ENCODE peak calls at places on chromosome 18, in ten cellular contexts. N is left lung; F is CD8-positive, alpha-beta memory T cell; X is osteoblast; V is transverse colon; H is esophagus muscularis mucosa; C is pancreas; Q is trophoblast cell; S is HAP-1; B is tibial artery. R is an unnamed sample. For H3K9me3, the result is how much of the 10 kb centered on the place peaks cover.

GRCh38 chr18:59779979-59780378 is 82.8 kb upstream of the CCBE1 start:
- DNase-seq in S (peak), H (no peak), N (no peak), B (no peak), Q (peak), X (peak), V (no peak), F (no peak), C (no peak), R (no peak)

GRCh38 chr18:67813380-67814028 is 297.0 kb upstream of the DSEL start:
- DNase-seq in H (no peak), V (no peak), Q (no peak), F (no peak), S (no peak), C (no peak), X (no peak), N (no peak), B (no peak), R (no peak)

GRCh38 chr18:51066273-51066672 is 36.3 kb downstream of the SMAD4 start:
- DNase-seq in C (no peak), H (no peak), V (no peak), F (no peak), X (no peak), S (no peak), B (no peak), N (no peak), Q (no peak), R (no peak)

GRCh38 chr18:59846814-59847490 is 52.8 kb upstream of the PMAIP1 start:
- DNase-seq in X (peak), F (no peak), H (no peak), S (no peak), N (no peak), C (no peak), B (no peak), V (peak), Q (peak), R (no peak)

GRCh38 chr18:22848618-22849017 is 84.5 kb upstream of the RBBP8 start:
- DNase-seq in C (no peak), N (no peak), X (no peak), S (no peak), F (no peak), Q (no peak), V (no peak), H (no peak), B (no peak), R (no peak)

GRCh38 chr18:2958819-2959298 is 54.1 kb downstream of the LPIN2 start:
- DNase-seq in C (no peak), X (no peak), S (no peak), H (no peak), Q (no peak), V (no peak), F (peak), B (peak), N (no peak), R (no peak)

GRCh38 chr18:12271376-12272235 is 17.4 kb downstream of the CIDEA start:
- DNase-seq in N (peak), X (peak), H (no peak), S (peak), C (peak), B (peak), Q (peak), V (peak), F (peak), R (no peak)

GRCh38 chr18:62539284-62540168 is 16.7 kb downstream of the ZCCHC2 start:
- DNase-seq in B (no peak), F (no peak), V (no peak), S (no peak), N (no peak), Q (no peak), X (no peak), H (no peak), C (no peak), R (no peak)

GRCh38 chr18:42306208-42306980 is 351.4 kb downstream of the PIK3C3 start:
- DNase-seq in B (no peak), N (no peak), H (no peak), Q (no peak), F (no peak), S (no peak), V (no peak), X (no peak), C (no peak), R (no peak)

GRCh38 chr18:64893349-64893748 is 744.5 kb upstream of the LINC00305 start:
- DNase-seq in V (no peak), N (no peak), H (no peak), S (no peak), C (no peak), F (no peak), B (no peak), Q (no peak), X (no peak), R (no peak)

GRCh38 chr18:33833847-33834246 is 255.8 kb downstream of the ASXL3 start:
- DNase-seq in H (no peak), Q (no peak), N (no peak), X (no peak), S (no peak), F (no peak), C (no peak), V (no peak), B (no peak), R (no peak)

GRCh38 chr18:26057208-26057821 is 33.1 kb downstream of the SS18 start:
- DNase-seq in N (no peak), F (no peak), H (no peak), Q (peak), B (no peak), X (no peak), V (no peak), S (no peak), C (no peak), R (no peak)

GRCh38 chr18:79604205-79604912 is 75.2 kb upstream of the CTDP1 start:
- DNase-seq in X (peak), V (peak), B (peak), H (no peak), C (no peak), F (no peak), S (no peak), N (peak), Q (no peak), R (no peak)

GRCh38 chr18:48872234-48873145 is 78.3 kb downstream of the SMAD7 start:
- DNase-seq in B (no peak), X (peak), V (no peak), C (no peak), N (no peak), H (no peak), S (no peak), Q (no peak), F (no peak), R (no peak)

GRCh38 chr18:71001597-71001996 is 712.8 kb downstream of the SOCS6 start:
- DNase-seq in X (no peak), H (no peak), Q (no peak), F (no peak), C (no peak), V (no peak), B (no peak), N (no peak), S (no peak), R (no peak)

GRCh38 chr18:28729321-28729720 is 552.4 kb upstream of the CDH2 start:
- DNase-seq in C (no peak), N (no peak), S (no peak), F (no peak), V (no peak), X (no peak), H (no peak), Q (no peak), B (no peak), R (no peak)

GRCh38 chr18:5466256-5466655 is 77.5 kb downstream of the EPB41L3 start:
- DNase-seq in F (no peak), C (no peak), N (no peak), Q (no peak), V (no peak), H (no peak), B (no peak), X (no peak), S (no peak), R (no peak)

GRCh38 chr18:53906681-53907080 is 317.8 kb downstream of the MBD2 start:
- DNase-seq in F (no peak), C (no peak), N (no peak), X (no peak), V (no peak), Q (peak), B (no peak), H (no peak), S (no peak), R (no peak)

GRCh38 chr18:69787825-69788547 is 159.7 kb downstream of the CD226 start:
- DNase-seq in F (no peak), H (no peak), X (peak), N (no peak), C (no peak), S (no peak), V (no peak), B (no peak), Q (no peak), R (no peak)

GRCh38 chr18:26865557-26865956 is at the start of gene AQP4:
- DNase-seq in X (no peak), C (no peak), N (peak), F (no peak), H (no peak), Q (no peak), S (peak), V (no peak), B (no peak), R (no peak)

GRCh38 chr18:22844184-22844583 is 88.9 kb upstream of the RBBP8 start:
- DNase-seq in F (no peak), X (no peak), C (no peak), N (no peak), B (no peak), H (no peak), Q (no peak), S (no peak), V (no peak), R (no peak)

GRCh38 chr18:52764271-52764670 is 424.3 kb downstream of the DCC start:
- DNase-seq in B (no peak), Q (no peak), H (no peak), C (no peak), X (no peak), F (no peak), V (no peak), S (no peak), N (no peak), R (no peak)

GRCh38 chr18:79904357-79905147 is 46.9 kb downstream of the SLC66A2 start:
- DNase-seq in H (no peak), V (no peak), Q (no peak), C (no peak), N (no peak), S (no peak), X (peak), B (peak), F (no peak), R (no peak)

GRCh38 chr18:50277935-50278334 is 3.4 kb downstream of the MBD1 start:
- DNase-seq in C (no peak), B (no peak), V (no peak), X (peak), Q (peak), S (no peak), H (no peak), F (no peak), N (no peak), R (no peak)

GRCh38 chr18:31487251-31488015 is 10.5 kb upstream of the DSG2 start:
- DNase-seq in C (no peak), B (no peak), H (no peak), V (no peak), N (no peak), Q (peak), X (peak), S (no peak), F (no peak), R (no peak)

GRCh38 chr18:63443820-63444219 is 21.5 kb upstream of the VPS4B start:
- DNase-seq in F (no peak), S (no peak), H (no peak), X (no peak), C (no peak), V (no peak), B (no peak), Q (no peak), N (no peak), R (no peak)

GRCh38 chr18:79182047-79182713 is 113.0 kb downstream of the ATP9B start:
- DNase-seq in N (no peak), H (no peak), C (no peak), Q (no peak), B (no peak), S (no peak), V (peak), X (no peak), F (no peak), R (no peak)

GRCh38 chr18:23220355-23220754 is 85.1 kb downstream of the CABLES1 start:
- DNase-seq in H (no peak), V (no peak), X (no peak), C (no peak), B (no peak), Q (no peak), N (peak), F (no peak), S (no peak), R (no peak)

GRCh38 chr18:38847326-38847725 is 1281.7 kb upstream of the CELF4 start:
- DNase-seq in Q (no peak), C (no peak), B (no peak), H (no peak), F (no peak), S (no peak), N (no peak), V (no peak), X (no peak), R (no peak)

GRCh38 chr18:62991959-62992358 is 276.6 kb downstream of the PHLPP1 start:
- DNase-seq in Q (peak), V (no peak), N (no peak), H (no peak), B (no peak), C (no peak), F (no peak), X (no peak), S (no peak), R (no peak)

GRCh38 chr18:79466591-79466990 is 70.9 kb downstream of the NFATC1 start:
- DNase-seq in H (no peak), N (no peak), B (no peak), Q (no peak), C (no peak), X (no peak), S (no peak), F (no peak), V (peak), R (no peak)

GRCh38 chr18:59488899-59489298 is 129.8 kb upstream of the LMAN1 start:
- DNase-seq in X (no peak), F (no peak), C (no peak), N (no peak), H (no peak), S (no peak), B (no peak), Q (no peak), V (no peak), R (no peak)

GRCh38 chr18:29157057-29157780 is 980.3 kb upstream of the CDH2 start:
- DNase-seq in H (no peak), F (no peak), X (no peak), S (no peak), N (no peak), V (no peak), Q (no peak), C (no peak), B (no peak), R (no peak)

GRCh38 chr18:9916067-9916684 is 2.4 kb downstream of the VAPA start:
- DNase-seq in H (no peak), X (peak), N (no peak), V (no peak), Q (no peak), B (no peak), S (no peak), C (no peak), F (no peak), R (no peak)

GRCh38 chr18:77547757-77548156 is 298.1 kb downstream of the GALR1 start:
- DNase-seq in N (no peak), X (no peak), F (no peak), C (peak), B (no peak), H (peak), V (peak), Q (no peak), S (no peak), R (no peak)
- H3K9me3 ChIP-seq in N (under half), X (under half), F (under half), C (under half), B (under half), H (under half), V (under half), Q (under half), S (under half), R (under half)

GRCh38 chr18:43826215-43826614 is 548.9 kb upstream of the SYT4 start:
- DNase-seq in B (no peak), X (no peak), H (no peak), Q (no peak), C (no peak), S (no peak), N (no peak), F (no peak), V (no peak), R (no peak)

GRCh38 chr18:43830905-43831304 is 553.6 kb upstream of the SYT4 start:
- DNase-seq in X (no peak), V (no peak), C (no peak), N (no peak), F (no peak), Q (no peak), H (no peak), B (no peak), S (no peak), R (no peak)

GRCh38 chr18:43830303-43830702 is 553.0 kb upstream of the SYT4 start:
- DNase-seq in H (no peak), V (no peak), N (no peak), X (no peak), C (no peak), Q (no peak), B (no peak), F (no peak), S (no peak), R (no peak)
- H3K9me3 ChIP-seq in H (under half), V (under half), N (under half), X (under half), C (under half), Q (under half), B (under half), F (under half), S (under half), R (under half)

GRCh38 chr18:72452328-72452727 is 91.8 kb downstream of the CBLN2 start:
- DNase-seq in C (no peak), B (no peak), F (no peak), Q (no peak), N (no peak), X (no peak), H (no peak), S (no peak), V (no peak), R (no peak)
- H3K9me3 ChIP-seq in C (under half), B (under half), F (under half), Q (under half), N (under half), X (under half), H (under half), S (under half), V (under half), R (under half)

DNA sequence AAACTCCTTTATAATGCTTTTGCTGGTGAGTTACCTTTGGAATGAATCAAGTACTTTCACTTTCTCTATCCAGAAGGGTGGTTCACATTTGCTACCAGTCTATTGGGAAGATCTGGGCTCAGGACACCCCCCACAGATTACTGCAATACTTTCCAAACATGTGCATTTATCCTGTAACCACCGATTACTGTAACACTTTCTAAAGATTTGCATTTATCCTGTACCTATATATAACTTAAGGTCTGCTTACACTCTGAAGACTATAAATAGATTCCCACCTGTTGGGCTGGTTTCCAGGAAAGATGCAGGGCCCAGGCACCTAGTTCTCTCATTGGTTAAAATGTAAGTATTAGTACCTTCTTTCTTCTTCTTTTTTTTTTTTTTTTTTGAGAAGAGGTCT is 113.0 kb upstream of the NEDD4L start:
- DNase-seq in Q (no peak), V (peak), C (no peak), S (no peak), B (no peak), N (no peak), X (no peak), F (no peak), H (peak), R (no peak)
- H3K9me3 ChIP-seq in Q (under half), V (under half), C (under half), S (under half), B (under half), N (under half), X (under half), F (under half), H (under half), R (under half)

GRCh38 chr18:77552945-77553344 is 303.3 kb downstream of the GALR1 start:
- DNase-seq in Q (no peak), N (no peak), H (no peak), C (no peak), V (no peak), X (no peak), S (no peak), F (no peak), B (no peak), R (no peak)

GRCh38 chr18:77548790-77549420 is 299.3 kb downstream of the GALR1 start:
- DNase-seq in H (peak), N (no peak), F (no peak), C (no peak), B (no peak), X (no peak), S (no peak), Q (no peak), V (no peak), R (no peak)

GRCh38 chr18:77550625-77551024 is 301.0 kb downstream of the GALR1 start:
- DNase-seq in Q (no peak), N (no peak), V (no peak), F (no peak), H (peak), B (no peak), X (no peak), S (no peak), C (no peak), R (no peak)

GRCh38 chr18:77554061-77554460 is 304.4 kb downstream of the GALR1 start:
- DNase-seq in C (no peak), S (no peak), H (peak), B (no peak), V (no peak), F (no peak), Q (no peak), N (no peak), X (no peak), R (no peak)

GRCh38 chr18:77551055-77551454 is 301.4 kb downstream of the GALR1 start:
- DNase-seq in N (no peak), V (no peak), C (no peak), X (no peak), F (no peak), Q (no peak), S (no peak), H (peak), B (no peak), R (no peak)
- H3K9me3 ChIP-seq in N (under half), V (under half), C (under half), X (under half), F (under half), Q (under half), S (under half), H (under half), B (under half), R (under half)